ENCODE peak calls at places on chromosomes 13 and 19, in six cellular contexts. N, H, A, G, K and J are unnamed samples.

GRCh38 chr13:94400874-94401273 is 78.6 kb downstream of the DCT start:
- DNase-seq in N (no peak), H (no peak), A (no peak), G (no peak), K (no peak), J (no peak)

GRCh38 chr13:40624338-40624737 is 42.1 kb downstream of the FOXO1 start:
- DNase-seq in N (no peak), H (no peak), A (no peak), G (no peak), K (no peak), J (no peak)

GRCh38 chr19:45049073-45049736 is 10.4 kb downstream of the CLASRP start:
- DNase-seq in N (no peak), H (no peak), A (no peak), G (no peak), K (peak; percentile 49), J (no peak)

GRCh38 chr13:84917252-84917878 is 881.9 kb downstream of the SLITRK6 start:
- DNase-seq in N (no peak), H (peak; percentile 45), A (peak; percentile 35), G (no peak), K (no peak), J (peak; percentile 30)

GRCh38 chr19:40808021-40808325 is 9.0 kb downstream of the EGLN2 start:
- DNase-seq in N (no peak), H (no peak), A (no peak), G (no peak), K (no peak), J (no peak)

GRCh38 chr13:67192751-67193150 is 37.4 kb downstream of the PCDH9 start:
- DNase-seq in N (no peak), H (no peak), A (no peak), G (no peak), K (no peak), J (no peak)

GRCh38 chr19:31963741-31964140 is 381.7 kb upstream of the ZNF507 start:
- DNase-seq in N (no peak), H (no peak), A (no peak), G (no peak), K (no peak), J (no peak)

GRCh38 chr13:44004881-44005280 is 125.2 kb downstream of the LACC1 start:
- DNase-seq in N (no peak), H (no peak), A (peak; percentile 20), G (no peak), K (no peak), J (no peak)

GRCh38 chr13:51858433-51859247 is 3.1 kb upstream of the CCDC70 start:
- DNase-seq in N (no peak), H (no peak), A (no peak), G (no peak), K (no peak), J (no peak)

GRCh38 chr19:28242317-28242927 is 970.5 kb downstream of the UQCRFS1 start:
- DNase-seq in N (no peak), H (peak; percentile 18), A (peak; percentile 30), G (no peak), K (no peak), J (peak; percentile 60)

GRCh38 chr13:71252191-71252704 is 614.8 kb downstream of the DACH1 start:
- DNase-seq in N (no peak), H (no peak), A (no peak), G (no peak), K (no peak), J (peak; percentile 41)

GRCh38 chr19:49551531-49551930 is 23.7 kb downstream of the RCN3 start:
- DNase-seq in N (no peak), H (no peak), A (no peak), G (no peak), K (no peak), J (no peak)

GRCh38 chr19:41296323-41296935 is 13.5 kb upstream of the CCDC97 start:
- DNase-seq in N (no peak), H (no peak), A (no peak), G (no peak), K (no peak), J (no peak)

GRCh38 chr19:18951721-18952281 is 10.8 kb upstream of the HOMER3 start:
- DNase-seq in N (no peak), H (no peak), A (no peak), G (no peak), K (no peak), J (no peak)

GRCh38 chr19:39837978-39838377 is 4.0 kb upstream of the DYRK1B start:
- DNase-seq in N (no peak), H (no peak), A (no peak), G (no peak), K (no peak), J (no peak)

GRCh38 chr13:112875627-112876026 is 93.4 kb upstream of the MCF2L start:
- DNase-seq in N (no peak), H (no peak), A (no peak), G (peak; percentile 65), K (peak; percentile 15), J (no peak)

GRCh38 chr19:10552596-10553053 is 8.9 kb downstream of the ATG4D start:
- DNase-seq in N (no peak), H (no peak), A (no peak), G (no peak), K (no peak), J (no peak)

GRCh38 chr19:45150731-45151725 is 9.8 kb downstream of the NKPD1 start:
- DNase-seq in N (no peak), H (no peak), A (no peak), G (no peak), K (no peak), J (no peak)

GRCh38 chr19:49677901-49678674 is 1.0 kb downstream of the PRMT1 start:
- DNase-seq in N (peak; percentile 87), H (peak; percentile 69), A (peak; percentile 88), G (peak; percentile 91), K (peak; percentile 76), J (peak; percentile 92)

GRCh38 chr19:51567583-51567982 is 3.5 kb upstream of the ZNF175 start:
- DNase-seq in N (no peak), H (no peak), A (no peak), G (no peak), K (no peak), J (no peak)

GRCh38 chr13:32938907-32939306 is 77.3 kb upstream of the KL start:
- DNase-seq in N (no peak), H (peak; percentile 3), A (no peak), G (no peak), K (no peak), J (no peak)

GRCh38 chr13:108877300-108877699 is 247.9 kb downstream of the MYO16 start:
- DNase-seq in N (no peak), H (peak; percentile 37), A (no peak), G (no peak), K (no peak), J (peak; percentile 20)

GRCh38 chr19:32363632-32364031 is 18.2 kb downstream of the ZNF507 start:
- DNase-seq in N (no peak), H (no peak), A (no peak), G (no peak), K (no peak), J (no peak)

GRCh38 chr13:51015973-51016372 is 95.1 kb downstream of the C13orf42 start:
- DNase-seq in N (no peak), H (no peak), A (no peak), G (no peak), K (no peak), J (no peak)

GRCh38 chr13:99972190-99972731 is 694 bp upstream of the ZIC5 start:
- DNase-seq in N (no peak), H (no peak), A (no peak), G (no peak), K (no peak), J (peak; percentile 3)

GRCh38 chr19:45643024-45643926 is 4.1 kb upstream of the EML2 start:
- DNase-seq in N (peak; percentile 89), H (peak; percentile 92), A (peak; percentile 89), G (peak; percentile 93), K (peak; percentile 84), J (peak; percentile 89)

GRCh38 chr13:109595466-109595865 is 190.9 kb downstream of the IRS2 start:
- DNase-seq in N (no peak), H (no peak), A (no peak), G (no peak), K (no peak), J (no peak)

GRCh38 chr19:18441804-18442788 is 4.2 kb upstream of the ISYNA1 start:
- DNase-seq in N (no peak), H (no peak), A (no peak), G (no peak), K (no peak), J (no peak)

GRCh38 chr19:17001603-17002183 is 24.9 kb downstream of the CPAMD8 start:
- DNase-seq in N (no peak), H (no peak), A (no peak), G (no peak), K (no peak), J (no peak)
- H3K4me3 ChIP-seq in N (no peak overlapping the region), H (no peak overlapping the region), A (no peak overlapping the region), G (no peak overlapping the region), K (no peak overlapping the region), J (no peak overlapping the region)

GRCh38 chr13:36346222-36347083 is at the start of gene SPART:
- DNase-seq in N (peak; percentile 96), H (peak; percentile 91), A (peak; percentile 96), G (peak; percentile 96), K (peak; percentile 91), J (peak; percentile 97)
- H3K27ac ChIP-seq in N (peak within 1 kb of the TSS; percentile 100), H (peak within 1 kb of the TSS; percentile 98), A (peak within 1 kb of the TSS; percentile 99), G (peak within 1 kb of the TSS; percentile 78), K (peak within 1 kb of the TSS; percentile 96), J (peak within 1 kb of the TSS; percentile 63)

GRCh38 chr19:48121066-48121465 is 10.4 kb upstream of the PLA2G4C start:
- DNase-seq in N (no peak), H (no peak), A (no peak), G (no peak), K (no peak), J (no peak)
- H3K36me3 ChIP-seq in N (peaks cover 10% of the 10 kb centered on the region), H (peaks cover 59% of the 10 kb centered on the region), A (no peaks in the 10 kb centered on the region), G (no peaks in the 10 kb centered on the region), K (no peaks in the 10 kb centered on the region), J (no peaks in the 10 kb centered on the region)

DNA sequence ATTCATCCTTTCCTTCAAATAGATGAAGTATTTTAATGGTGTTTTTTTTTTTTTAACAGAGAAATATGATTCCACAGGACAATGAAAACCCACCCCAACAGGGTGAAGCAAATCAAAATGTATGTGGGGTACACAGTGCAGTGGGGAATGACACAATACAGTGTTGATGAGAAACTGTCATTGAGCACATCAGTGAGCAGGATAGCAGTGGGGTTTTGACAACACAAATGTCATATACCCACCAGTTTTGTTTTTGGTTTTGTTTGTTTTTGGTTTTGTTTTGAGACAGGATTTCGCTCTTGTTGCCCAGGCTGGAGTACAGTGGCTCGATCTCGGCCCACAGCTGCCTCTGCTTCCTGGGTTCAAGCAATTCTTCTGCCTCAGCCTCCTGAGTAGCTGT is 29.2 kb downstream of the ZNF844 start:
- DNase-seq in N (no peak), H (no peak), A (no peak), G (no peak), K (no peak), J (no peak)
- H3K4me3 ChIP-seq in N (no peak overlapping the region), H (no peak overlapping the region), A (no peak overlapping the region), G (no peak overlapping the region), K (no peak overlapping the region), J (no peak overlapping the region)